ENCODE peak calls at places on chromosome 18, in eight cellular contexts. V is hepatocyte, I is PC-3, J is GM23338, D is HCT116, S is MM.1S, E is SK-N-SH, C is neural progenitor cell. H is an unnamed sample.

GRCh38 chr18:23386317-23386716 is 66.8 kb upstream of the RIOK3 start:
- DNase-seq in C (no peak), S (no peak), I (peak; percentile 13), V (no peak), D (no peak), E (no peak), J (no peak), H (no peak)

GRCh38 chr18:66792466-66792865 is 188.6 kb upstream of the CDH19 start:
- DNase-seq in V (no peak), D (no peak), E (no peak), C (no peak), I (no peak), J (no peak), S (no peak), H (no peak)

GRCh38 chr18:11040823-11041712 is 108.3 kb downstream of the PIEZO2 start:
- DNase-seq in V (peak; percentile 72), E (peak; percentile 48), J (peak; percentile 83), C (peak; percentile 79), S (peak; percentile 51), D (peak; percentile 22), I (peak; percentile 65), H (peak; percentile 72)

GRCh38 chr18:13471971-13472628 is 253.5 kb downstream of the LDLRAD4 start:
- DNase-seq in V (no peak), E (no peak), I (no peak), D (no peak), J (peak; percentile 18), C (peak; percentile 73), S (no peak), H (no peak)

GRCh38 chr18:44725300-44726096 is 44.8 kb downstream of the SETBP1 start:
- DNase-seq in I (peak; percentile 21), V (no peak), D (no peak), E (no peak), C (no peak), S (peak; percentile 86), J (no peak), H (peak; percentile 90)

GRCh38 chr18:25230658-25231326 is 121.2 kb downstream of the ZNF521 start:
- DNase-seq in D (no peak), J (no peak), V (peak; percentile 39), E (no peak), S (peak; percentile 71), C (no peak), I (peak; percentile 72), H (peak; percentile 95)

GRCh38 chr18:44537521-44537920 is 143.2 kb upstream of the SETBP1 start:
- DNase-seq in C (no peak), D (no peak), I (peak; percentile 84), J (no peak), V (peak; percentile 32), E (peak; percentile 1), S (no peak), H (peak; percentile 93)

GRCh38 chr18:36389027-36389426 is 91.5 kb downstream of the FHOD3 start:
- DNase-seq in I (no peak), V (no peak), J (no peak), S (no peak), C (no peak), E (no peak), D (no peak), H (no peak)

GRCh38 chr18:78406743-78407455 is 572.7 kb upstream of the SALL3 start:
- DNase-seq in S (no peak), D (no peak), I (no peak), J (no peak), V (peak; percentile 39), E (no peak), C (no peak), H (no peak)

GRCh38 chr18:79427368-79428225 is 31.9 kb downstream of the NFATC1 start:
- DNase-seq in I (no peak), E (no peak), S (no peak), V (no peak), C (no peak), J (no peak), D (no peak), H (no peak)

GRCh38 chr18:24995056-24995455 is 356.9 kb downstream of the ZNF521 start:
- DNase-seq in J (no peak), I (peak; percentile 94), D (no peak), C (no peak), V (no peak), E (no peak), S (no peak), H (peak; percentile 81)

GRCh38 chr18:10456718-10457499 is 2.5 kb downstream of the APCDD1 start:
- DNase-seq in S (no peak), D (no peak), E (no peak), C (no peak), V (no peak), J (no peak), I (no peak), H (no peak)

GRCh38 chr18:50266248-50266704 is at the start of gene CFAP53:
- DNase-seq in I (peak; percentile 55), C (peak; percentile 95), J (peak; percentile 96), D (no peak), V (peak; percentile 93), S (peak; percentile 91), E (peak; percentile 99), H (peak; percentile 94)

GRCh38 chr18:50262977-50263376 is 3.3 kb downstream of the CFAP53 start:
- DNase-seq in J (no peak), V (no peak), C (no peak), S (no peak), E (no peak), D (no peak), I (no peak), H (no peak)

GRCh38 chr18:50272593-50272992 is 6.3 kb upstream of the CFAP53 start:
- DNase-seq in S (no peak), I (no peak), J (no peak), C (no peak), V (no peak), E (no peak), D (no peak), H (no peak)

GRCh38 chr18:50273203-50274043 is 7.1 kb upstream of the CFAP53 start:
- DNase-seq in C (no peak), V (no peak), E (no peak), D (no peak), J (no peak), S (no peak), I (no peak), H (no peak)

DNA sequence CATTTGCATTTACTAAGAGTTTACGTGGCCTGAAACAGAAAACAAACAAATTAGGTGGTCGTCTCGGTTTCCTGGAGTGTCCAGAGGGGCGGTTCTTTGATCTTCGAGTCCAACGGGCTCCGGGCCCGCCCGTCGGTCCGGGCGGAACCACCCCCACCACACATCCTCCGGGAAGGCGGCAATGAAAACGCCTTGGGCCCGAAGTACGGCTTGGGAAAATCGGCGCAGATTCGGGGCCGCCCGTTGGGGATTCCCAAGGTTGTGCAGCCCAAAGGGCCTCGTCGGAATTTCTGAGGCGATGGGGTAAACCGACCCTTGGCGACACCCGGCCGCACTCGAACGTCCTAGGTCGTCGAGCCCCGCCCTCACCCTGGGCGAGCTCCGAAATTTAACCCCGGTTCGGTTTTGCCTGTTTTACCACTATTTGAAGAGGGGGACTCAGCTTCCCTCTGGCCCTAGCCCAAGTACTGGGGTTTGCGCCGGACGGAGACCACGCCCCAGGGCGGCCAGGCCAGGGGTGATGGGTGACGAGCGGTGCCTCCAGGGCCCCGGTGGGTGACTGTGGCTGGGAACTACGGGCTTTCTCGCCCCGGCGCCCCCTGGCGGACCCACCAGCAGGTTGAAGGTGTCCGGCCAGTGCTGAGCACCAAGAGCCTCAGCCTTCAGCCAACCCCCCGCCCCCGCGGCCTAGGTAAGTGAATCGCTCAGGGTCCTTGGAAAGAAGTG is 1.9 kb upstream of the CFAP53 start:
- DNase-seq in E (peak; percentile 51), J (peak; percentile 97), V (peak; percentile 83), I (no peak), C (peak; percentile 81), D (no peak), S (peak; percentile 85), H (peak; percentile 82)
- H3K4me3 ChIP-seq in E (no peak overlapping the region), J (peak overlapping the region; percentile 72), V (peak overlapping the region; percentile 57), I (no peak overlapping the region), C (peak overlapping the region; percentile 43), D (no peak overlapping the region), S (peak overlapping the region; percentile 53), H (peak overlapping the region; percentile 70)

GRCh38 chr18:49966090-49966489 is 152.8 kb upstream of the ACAA2 start:
- DNase-seq in C (no peak), J (no peak), I (no peak), D (peak; percentile 51), S (no peak), V (no peak), E (no peak), H (no peak)
- TF ChIP-seq EZH2phosphoT487 in C (no peak), J (no peak), I (no peak), D (no peak), S (no peak), V (no peak), E (no peak), H (no peak)

GRCh38 chr18:9105420-9105819 is 2.9 kb downstream of the NDUFV2 start:
- DNase-seq in E (no peak), V (no peak), D (no peak), S (peak; percentile 69), J (no peak), I (no peak), C (no peak), H (no peak)

GRCh38 chr18:9109523-9109922 is 7.0 kb downstream of the NDUFV2 start:
- DNase-seq in S (no peak), E (no peak), I (no peak), V (no peak), J (no peak), D (no peak), C (no peak), H (peak; percentile 82)

GRCh38 chr18:9106094-9106493 is 3.6 kb downstream of the NDUFV2 start:
- DNase-seq in C (no peak), D (no peak), J (no peak), S (peak; percentile 42), V (no peak), I (no peak), E (no peak), H (no peak)

GRCh38 chr18:9108911-9109310 is 6.4 kb downstream of the NDUFV2 start:
- DNase-seq in C (no peak), J (no peak), E (no peak), D (no peak), S (peak; percentile 82), V (no peak), I (no peak), H (no peak)

DNA sequence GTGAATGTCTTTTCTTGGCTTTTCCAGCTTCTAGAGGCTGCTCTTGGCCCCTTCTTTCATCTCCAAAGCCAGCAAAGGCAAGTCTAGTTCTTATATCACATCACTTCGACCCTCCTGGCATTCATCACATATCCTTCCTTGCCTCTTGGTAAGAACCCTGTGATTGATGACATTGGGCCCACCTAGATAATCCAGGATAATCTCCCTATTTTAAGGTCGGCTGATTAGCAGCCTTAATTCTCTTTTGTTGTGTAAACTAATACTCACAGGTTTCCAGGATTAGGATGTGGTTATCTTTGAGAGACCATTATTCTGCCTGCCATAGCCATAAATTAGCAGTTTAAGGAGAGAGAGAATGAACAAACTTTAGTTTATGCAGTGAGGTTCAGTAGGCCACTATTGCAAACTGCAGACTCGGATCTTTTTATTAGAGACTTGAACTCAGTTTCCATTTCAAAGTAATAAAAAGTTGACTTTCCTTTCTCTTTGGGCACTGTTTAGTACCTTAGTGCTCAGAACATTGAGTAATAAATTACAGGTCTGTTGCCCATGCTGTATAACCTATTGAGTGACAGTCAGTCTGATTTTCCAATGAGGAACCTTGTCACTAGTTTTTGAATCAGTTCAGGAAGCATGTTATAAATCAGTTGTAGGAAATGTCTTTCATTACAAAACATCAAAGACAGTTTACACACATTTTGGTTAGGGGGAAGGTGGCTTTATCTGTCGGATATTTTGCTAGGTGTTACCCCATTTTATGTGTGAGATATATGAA is 4.5 kb downstream of the NDUFV2 start:
- DNase-seq in E (no peak), S (peak; percentile 54), C (peak; percentile 65), V (no peak), D (no peak), I (no peak), J (no peak), H (no peak)
- H3K4me3 ChIP-seq in E (no peak overlapping the region), S (peak overlapping the region; percentile 76), C (peak overlapping the region; percentile 75), V (no peak overlapping the region), D (no peak overlapping the region), I (peak overlapping the region; percentile 73), J (peak overlapping the region; percentile 81), H (no peak overlapping the region)

GRCh38 chr18:8912348-8913057 is 190.0 kb upstream of the NDUFV2 start:
- DNase-seq in D (no peak), V (peak; percentile 38), S (no peak), E (no peak), J (peak; percentile 51), C (peak; percentile 26), I (no peak), H (no peak)
- TF ChIP-seq EZH2phosphoT487 in D (no peak), V (no peak), S (no peak), E (no peak), J (no peak), C (no peak), I (no peak), H (no peak)

H was measured in GM23248.